ENCODE peak calls at places on chromosomes 7 and 10, in four cellular contexts. K is GM10248, H is MG63, L is amygdala. P is an unnamed sample.

GRCh38 chr7:158431941-158432347 is 155.7 kb downstream of the PTPRN2 start:
- DNase-seq in K (no peak), H (peak), L (no peak), P (no peak)

GRCh38 chr7:67466109-67466508 is 469.5 kb downstream of the TYW1 start:
- DNase-seq in K (no peak), H (no peak), L (no peak), P (no peak)

GRCh38 chr10:79266543-79267312 is 80.5 kb upstream of the PPIF start:
- DNase-seq in K (peak), H (peak), L (no peak), P (peak)

GRCh38 chr7:75054744-75055527 is 18.7 kb downstream of the RCC1L start:
- DNase-seq in K (no peak), H (peak), L (peak), P (no peak)

GRCh38 chr7:33853361-33854062 is 51.8 kb upstream of the BMPER start:
- DNase-seq in K (no peak), H (peak), L (no peak), P (no peak)

GRCh38 chr7:433558-433957 is 86.1 kb downstream of the PDGFA start:
- DNase-seq in K (no peak), H (no peak), L (no peak), P (no peak)

GRCh38 chr10:49768329-49768728 is 6.2 kb upstream of the OGDHL start:
- DNase-seq in K (peak), H (no peak), L (no peak), P (no peak)

GRCh38 chr7:101402081-101402779 is 39.6 kb downstream of the COL26A1 start:
- DNase-seq in K (no peak), H (peak), L (no peak), P (no peak)

GRCh38 chr10:115129752-115130151 is 36.6 kb downstream of the ATRNL1 start:
- DNase-seq in K (peak), H (no peak), L (no peak), P (no peak)

GRCh38 chr10:24427678-24428409 is 218.9 kb downstream of the KIAA1217 start:
- DNase-seq in K (no peak), H (peak), L (no peak), P (no peak)

GRCh38 chr10:78570633-78571032 is 498.1 kb upstream of the ZMIZ1 start:
- DNase-seq in K (no peak), H (no peak), L (no peak), P (no peak)